ENCODE peak calls at places on chromosome 2, in six cellular contexts. Y is smooth muscle cell of the brain vasculature, S is left ventricle myocardium superior, M is dermis microvascular lymphatic vessel endothelial cell, F is sigmoid colon, X is HT-29. P is an unnamed sample.

GRCh38 chr2:190467575-190468083 is 59.5 kb downstream of the MFSD6 start:
- DNase-seq in Y (no peak), S (no peak), M (no peak), F (no peak), X (no peak), P (peak)

GRCh38 chr2:26088038-26088643 is 54.3 kb downstream of the RAB10 start:
- DNase-seq in Y (no peak), S (no peak), M (no peak), F (no peak), X (peak), P (peak)

GRCh38 chr2:64873472-64873924 is 115.7 kb upstream of the SLC1A4 start:
- DNase-seq in Y (no peak), S (peak), M (no peak), F (peak), X (peak), P (peak)

GRCh38 chr2:241161646-241162281 is 11.5 kb downstream of the PPP1R7 start:
- DNase-seq in Y (peak), S (peak), M (no peak), F (peak), X (no peak), P (no peak)

GRCh38 chr2:241386519-241386918 is 30.4 kb downstream of the FARP2 start:
- DNase-seq in Y (peak), S (no peak), M (no peak), F (no peak), X (no peak), P (no peak)

GRCh38 chr2:127153691-127154158 is 46.8 kb upstream of the BIN1 start:
- DNase-seq in Y (no peak), S (no peak), M (no peak), F (peak), X (no peak), P (no peak)

GRCh38 chr2:235005603-235006259 is 53.9 kb downstream of the SH3BP4 start:
- DNase-seq in Y (no peak), S (peak), M (no peak), F (no peak), X (peak), P (no peak)

GRCh38 chr2:190017837-190018236 is 44.7 kb downstream of the MSTN start:
- DNase-seq in Y (no peak), S (no peak), M (no peak), F (no peak), X (no peak), P (no peak)

GRCh38 chr2:176647325-176648155 is 378.3 kb downstream of the MTX2 start:
- DNase-seq in Y (no peak), S (no peak), M (no peak), F (no peak), X (no peak), P (no peak)

GRCh38 chr2:118221952-118222594 is 133.8 kb downstream of the INSIG2 start:
- DNase-seq in Y (peak), S (no peak), M (peak), F (no peak), X (peak), P (peak)

GRCh38 chr2:37365669-37366068 is 21.2 kb downstream of the QPCT start:
- DNase-seq in Y (no peak), S (no peak), M (no peak), F (no peak), X (no peak), P (no peak)

GRCh38 chr2:1842945-1843344 is 98.6 kb upstream of the PXDN start:
- DNase-seq in Y (no peak), S (no peak), M (no peak), F (no peak), X (no peak), P (no peak)

GRCh38 chr2:176239016-176239415 is 30.2 kb upstream of the MTX2 start:
- DNase-seq in Y (no peak), S (no peak), M (no peak), F (no peak), X (no peak), P (no peak)

GRCh38 chr2:168538534-168538933 is 82.5 kb downstream of the CERS6 start:
- DNase-seq in Y (no peak), S (no peak), M (no peak), F (no peak), X (no peak), P (no peak)

GRCh38 chr2:234329202-234329930 is 167.5 kb downstream of the ARL4C start:
- DNase-seq in Y (no peak), S (no peak), M (no peak), F (no peak), X (no peak), P (no peak)

GRCh38 chr2:43519711-43520221 is 76.1 kb downstream of the THADA start:
- DNase-seq in Y (peak), S (no peak), M (peak), F (no peak), X (no peak), P (peak)

GRCh38 chr2:29749843-29750242 is 171.5 kb downstream of the ALK start:
- DNase-seq in Y (no peak), S (no peak), M (no peak), F (no peak), X (no peak), P (no peak)

GRCh38 chr2:40332096-40332826 is 119.6 kb downstream of the SLC8A1 start:
- DNase-seq in Y (peak), S (no peak), M (peak), F (no peak), X (peak), P (peak)

GRCh38 chr2:118832791-118833715 is 14.4 kb downstream of the EN1 start:
- DNase-seq in Y (no peak), S (no peak), M (no peak), F (no peak), X (no peak), P (peak)

GRCh38 chr2:77778917-77779316 is 256.7 kb upstream of the LRRTM4 start:
- DNase-seq in Y (no peak), S (no peak), M (no peak), F (no peak), X (no peak), P (no peak)

GRCh38 chr2:112582314-112582746 is 2.1 kb upstream of the CHCHD5 start:
- DNase-seq in Y (no peak), S (no peak), M (no peak), F (no peak), X (peak), P (peak)

GRCh38 chr2:101723366-101724112 is 26.0 kb downstream of the MAP4K4 start:
- DNase-seq in Y (no peak), S (no peak), M (no peak), F (no peak), X (no peak), P (no peak)

GRCh38 chr2:120726245-120726644 is 9.4 kb upstream of the GLI2 start:
- DNase-seq in Y (no peak), S (no peak), M (no peak), F (no peak), X (no peak), P (no peak)

GRCh38 chr2:75598572-75599155 is 37.9 kb upstream of the EVA1A start:
- DNase-seq in Y (no peak), S (no peak), M (no peak), F (no peak), X (no peak), P (no peak)

GRCh38 chr2:121036226-121036692 is 248.7 kb downstream of the TFCP2L1 start:
- DNase-seq in Y (no peak), S (no peak), M (no peak), F (no peak), X (no peak), P (no peak)

GRCh38 chr2:126669772-126670171 is 13.8 kb downstream of the GYPC start:
- DNase-seq in Y (no peak), S (no peak), M (no peak), F (no peak), X (no peak), P (peak)

GRCh38 chr2:68475110-68475509 is 7.7 kb downstream of the APLF start:
- DNase-seq in Y (no peak), S (no peak), M (no peak), F (no peak), X (peak), P (no peak)

GRCh38 chr2:215851091-215851490 is 162.3 kb downstream of the MREG start:
- DNase-seq in Y (no peak), S (no peak), M (no peak), F (no peak), X (no peak), P (no peak)

GRCh38 chr2:100260712-100261620 is 61.3 kb downstream of the LONRF2 start:
- DNase-seq in Y (peak), S (peak), M (peak), F (peak), X (peak), P (peak)

GRCh38 chr2:164843346-164843841 is 1.8 kb upstream of the COBLL1 start:
- DNase-seq in Y (no peak), S (no peak), M (no peak), F (no peak), X (peak), P (peak)

GRCh38 chr2:218997730-218998129 is 4.5 kb upstream of the CRYBA2 start:
- DNase-seq in Y (no peak), S (no peak), M (no peak), F (no peak), X (no peak), P (no peak)

GRCh38 chr2:66508358-66509071 is 73.6 kb downstream of the MEIS1 start:
- DNase-seq in Y (no peak), S (no peak), M (no peak), F (no peak), X (no peak), P (no peak)

P was measured in SK-MEL-5.